ENCODE peak calls at places on chromosome 13, in five cellular contexts. W is CD4-positive, alpha-beta T cell; R is PC-3; L is left colon; U is activated CD4-positive, alpha-beta T cell treated with anti-CD3 and anti-CD28 coated beads for 36 hours. F is an unnamed sample.

GRCh38 chr13:71867101-71867814 is at the start of gene DACH1:
- ATAC-seq in W (peak), R (peak), L (peak), U (peak), F (peak)

GRCh38 chr13:44142540-44142867 is 231.1 kb upstream of the SERP2 start:
- ATAC-seq in W (no peak), R (peak), L (peak), U (no peak), F (no peak)

GRCh38 chr13:80226645-80227044 is 114.3 kb downstream of the SPRY2 start:
- ATAC-seq in W (no peak), R (no peak), L (no peak), U (no peak), F (no peak)

GRCh38 chr13:50451609-50452008 is 391.9 kb downstream of the DLEU7 start:
- ATAC-seq in W (no peak), R (no peak), L (no peak), U (no peak), F (no peak)

GRCh38 chr13:28412981-28413380 is 81.9 kb downstream of the FLT1 start:
- ATAC-seq in W (no peak), R (no peak), L (no peak), U (no peak), F (no peak)

GRCh38 chr13:77001963-77002587 is 10.2 kb downstream of the CLN5 start:
- ATAC-seq in W (no peak), R (no peak), L (no peak), U (peak), F (no peak)

GRCh38 chr13:74316531-74316930 is 182.3 kb upstream of the KLF12 start:
- ATAC-seq in W (no peak), R (peak), L (no peak), U (peak), F (no peak)

GRCh38 chr13:41543664-41544300 is 86.4 kb downstream of the RGCC start:
- ATAC-seq in W (no peak), R (no peak), L (no peak), U (no peak), F (no peak)

GRCh38 chr13:25037057-25037813 is 58.7 kb upstream of the PABPC3 start:
- ATAC-seq in W (peak), R (peak), L (peak), U (peak), F (peak)

GRCh38 chr13:48491423-48492122 is 41.3 kb downstream of the RCBTB2 start:
- ATAC-seq in W (no peak), R (no peak), L (no peak), U (peak), F (no peak)

GRCh38 chr13:49587311-49587847 is 2.0 kb upstream of the RCBTB1 start:
- ATAC-seq in W (no peak), R (peak), L (no peak), U (no peak), F (peak)

GRCh38 chr13:51453959-51454703 is 1.3 kb upstream of the INTS6 start:
- ATAC-seq in W (no peak), R (no peak), L (no peak), U (no peak), F (no peak)

GRCh38 chr13:39770514-39770913 is 115.1 kb downstream of the COG6 start:
- ATAC-seq in W (no peak), R (no peak), L (no peak), U (no peak), F (no peak)

GRCh38 chr13:36555151-36555986 is 118.5 kb upstream of the SERTM1 start:
- ATAC-seq in W (no peak), R (no peak), L (no peak), U (no peak), F (no peak)

GRCh38 chr13:20258208-20258962 is 26.3 kb upstream of the GJB6 start:
- ATAC-seq in W (no peak), R (peak), L (no peak), U (no peak), F (peak)

GRCh38 chr13:61777902-61778301 is 362.3 kb upstream of the PCDH20 start:
- ATAC-seq in W (no peak), R (no peak), L (no peak), U (no peak), F (no peak)

GRCh38 chr13:31172001-31172400 is 10.3 kb upstream of the HSPH1 start:
- ATAC-seq in W (no peak), R (peak), L (no peak), U (no peak), F (peak)

GRCh38 chr13:110964229-110965037 is 49.6 kb upstream of the ANKRD10 start:
- ATAC-seq in W (no peak), R (no peak), L (peak), U (no peak), F (no peak)

GRCh38 chr13:94369862-94370491 is 109.5 kb downstream of the DCT start:
- ATAC-seq in W (no peak), R (no peak), L (no peak), U (no peak), F (no peak)

GRCh38 chr13:40456397-40456958 is 210.0 kb downstream of the FOXO1 start:
- ATAC-seq in W (no peak), R (no peak), L (no peak), U (no peak), F (no peak)

GRCh38 chr13:36998624-36999041 is 507 bp downstream of the ALG5 start:
- ATAC-seq in W (no peak), R (no peak), L (no peak), U (no peak), F (peak)

GRCh38 chr13:26707122-26708006 is 53.2 kb downstream of the GPR12 start:
- ATAC-seq in W (peak), R (peak), L (peak), U (peak), F (peak)

GRCh38 chr13:113364371-113364932 is 522 bp upstream of the GRTP1 start:
- ATAC-seq in W (no peak), R (no peak), L (no peak), U (no peak), F (no peak)

F was measured in esophagus mucosa.